ENCODE peak calls at places on chromosomes 13 and 19, in nine cellular contexts. One of them, this sample, is unnamed.

GRCh38 chr13:112350300-112350699 is 25.9 kb upstream of the SPACA7 start:
- DNase-seq in 8988T: no peak
- DNase-seq in NB4: no peak
- DNase-seq in H9: no peak
- DNase-seq in tibial artery: peak
- DNase-seq in AG08396: no peak
- DNase-seq in fibroblast of lung: no peak
- DNase-seq in mucosa of descending colon: no peak
- DNase-seq in KG1: no peak
- DNase-seq in this sample: no peak

GRCh38 chr19:41997121-41997850 is 3.3 kb upstream of the ATP1A3 start:
- DNase-seq in NB4: peak
- DNase-seq in mucosa of descending colon: peak
- DNase-seq in fibroblast of lung: peak
- DNase-seq in 8988T: peak
- DNase-seq in H9: peak
- DNase-seq in tibial artery: no peak
- DNase-seq in AG08396: peak
- DNase-seq in KG1: no peak
- DNase-seq in this sample: peak

GRCh38 chr19:3694361-3695123 is 5.7 kb downstream of the PIP5K1C start:
- DNase-seq in 8988T: no peak
- DNase-seq in H9: no peak
- DNase-seq in KG1: no peak
- DNase-seq in mucosa of descending colon: no peak
- DNase-seq in AG08396: no peak
- DNase-seq in tibial artery: no peak
- DNase-seq in fibroblast of lung: no peak
- DNase-seq in NB4: no peak
- DNase-seq in this sample: no peak

GRCh38 chr19:1980068-1980467 is 35.4 kb downstream of the BTBD2 start:
- DNase-seq in AG08396: no peak
- DNase-seq in mucosa of descending colon: no peak
- DNase-seq in KG1: no peak
- DNase-seq in NB4: no peak
- DNase-seq in tibial artery: no peak
- DNase-seq in H9: no peak
- DNase-seq in 8988T: no peak
- DNase-seq in fibroblast of lung: no peak
- DNase-seq in this sample: no peak

GRCh38 chr19:29497241-29497640 is 28.6 kb upstream of the VSTM2B start:
- DNase-seq in mucosa of descending colon: no peak
- DNase-seq in 8988T: no peak
- DNase-seq in AG08396: no peak
- DNase-seq in H9: no peak
- DNase-seq in tibial artery: peak
- DNase-seq in KG1: no peak
- DNase-seq in NB4: no peak
- DNase-seq in fibroblast of lung: no peak
- DNase-seq in this sample: no peak

GRCh38 chr19:7926021-7926726 is at the start of gene CTXN1:
- DNase-seq in tibial artery: peak
- DNase-seq in NB4: peak
- DNase-seq in KG1: no peak
- DNase-seq in fibroblast of lung: peak
- DNase-seq in mucosa of descending colon: peak
- DNase-seq in AG08396: peak
- DNase-seq in H9: peak
- DNase-seq in 8988T: peak
- DNase-seq in this sample: peak

GRCh38 chr13:35157143-35157755 is 215.2 kb downstream of the NBEA start:
- DNase-seq in tibial artery: no peak
- DNase-seq in NB4: peak
- DNase-seq in KG1: peak
- DNase-seq in 8988T: no peak
- DNase-seq in H9: no peak
- DNase-seq in mucosa of descending colon: no peak
- DNase-seq in AG08396: peak
- DNase-seq in fibroblast of lung: peak
- DNase-seq in this sample: peak

GRCh38 chr13:111902726-111903125 is 164.2 kb upstream of the SOX1 start:
- DNase-seq in NB4: no peak
- DNase-seq in fibroblast of lung: no peak
- DNase-seq in H9: peak
- DNase-seq in 8988T: no peak
- DNase-seq in mucosa of descending colon: no peak
- DNase-seq in KG1: no peak
- DNase-seq in tibial artery: peak
- DNase-seq in AG08396: no peak
- DNase-seq in this sample: no peak

GRCh38 chr19:7191946-7192691 is 102.1 kb downstream of the INSR start:
- DNase-seq in NB4: peak
- DNase-seq in KG1: no peak
- DNase-seq in AG08396: no peak
- DNase-seq in fibroblast of lung: no peak
- DNase-seq in mucosa of descending colon: no peak
- DNase-seq in 8988T: no peak
- DNase-seq in H9: no peak
- DNase-seq in tibial artery: no peak
- DNase-seq in this sample: no peak

GRCh38 chr13:49967456-49967855 is 29.4 kb upstream of the TRIM13 start:
- DNase-seq in mucosa of descending colon: no peak
- DNase-seq in KG1: no peak
- DNase-seq in tibial artery: no peak
- DNase-seq in H9: no peak
- DNase-seq in NB4: no peak
- DNase-seq in AG08396: no peak
- DNase-seq in 8988T: no peak
- DNase-seq in fibroblast of lung: no peak
- DNase-seq in this sample: no peak

GRCh38 chr13:110244926-110245325 is 62.0 kb downstream of the COL4A1 start:
- DNase-seq in KG1: no peak
- DNase-seq in tibial artery: peak
- DNase-seq in mucosa of descending colon: no peak
- DNase-seq in fibroblast of lung: no peak
- DNase-seq in 8988T: no peak
- DNase-seq in AG08396: no peak
- DNase-seq in NB4: no peak
- DNase-seq in H9: no peak
- DNase-seq in this sample: no peak

GRCh38 chr13:76879211-76879875 is 6.9 kb downstream of the KCTD12 start:
- DNase-seq in 8988T: no peak
- DNase-seq in tibial artery: peak
- DNase-seq in NB4: peak
- DNase-seq in mucosa of descending colon: peak
- DNase-seq in fibroblast of lung: peak
- DNase-seq in KG1: peak
- DNase-seq in AG08396: peak
- DNase-seq in H9: no peak
- DNase-seq in this sample: peak

GRCh38 chr19:3752492-3752891 is 9.0 kb downstream of the APBA3 start:
- DNase-seq in H9: no peak
- DNase-seq in 8988T: no peak
- DNase-seq in tibial artery: no peak
- DNase-seq in NB4: no peak
- DNase-seq in AG08396: no peak
- DNase-seq in fibroblast of lung: no peak
- DNase-seq in mucosa of descending colon: no peak
- DNase-seq in KG1: no peak
- DNase-seq in this sample: no peak

GRCh38 chr19:55289117-55289796 is 5.5 kb downstream of the BRSK1 start:
- DNase-seq in tibial artery: no peak
- DNase-seq in fibroblast of lung: no peak
- DNase-seq in mucosa of descending colon: no peak
- DNase-seq in NB4: no peak
- DNase-seq in H9: no peak
- DNase-seq in KG1: no peak
- DNase-seq in AG08396: no peak
- DNase-seq in 8988T: no peak
- DNase-seq in this sample: no peak

GRCh38 chr13:112449545-112449930 is 73.4 kb downstream of the SPACA7 start:
- DNase-seq in AG08396: no peak
- DNase-seq in tibial artery: peak
- DNase-seq in fibroblast of lung: no peak
- DNase-seq in mucosa of descending colon: no peak
- DNase-seq in NB4: no peak
- DNase-seq in KG1: no peak
- DNase-seq in 8988T: no peak
- DNase-seq in H9: peak
- DNase-seq in this sample: no peak

GRCh38 chr19:46812898-46813569 is 24.6 kb upstream of the SLC1A5 start:
- DNase-seq in mucosa of descending colon: no peak
- DNase-seq in KG1: no peak
- DNase-seq in fibroblast of lung: no peak
- DNase-seq in tibial artery: peak
- DNase-seq in NB4: no peak
- DNase-seq in AG08396: no peak
- DNase-seq in 8988T: no peak
- DNase-seq in H9: no peak
- DNase-seq in this sample: no peak

GRCh38 chr19:35558400-35559280 is 4.8 kb downstream of the ATP4A start:
- DNase-seq in mucosa of descending colon: no peak
- DNase-seq in fibroblast of lung: no peak
- DNase-seq in NB4: no peak
- DNase-seq in H9: no peak
- DNase-seq in 8988T: no peak
- DNase-seq in tibial artery: no peak
- DNase-seq in KG1: no peak
- DNase-seq in AG08396: no peak
- DNase-seq in this sample: no peak

GRCh38 chr19:8609210-8610040 is 1.1 kb downstream of the ADAMTS10 start:
- DNase-seq in AG08396: peak
- DNase-seq in H9: peak
- DNase-seq in 8988T: peak
- DNase-seq in fibroblast of lung: peak
- DNase-seq in mucosa of descending colon: peak
- DNase-seq in tibial artery: peak
- DNase-seq in KG1: peak
- DNase-seq in NB4: peak
- DNase-seq in this sample: peak

GRCh38 chr13:35470671-35471465 is 5.6 kb downstream of the MAB21L1 start:
- DNase-seq in mucosa of descending colon: peak
- DNase-seq in tibial artery: peak
- DNase-seq in fibroblast of lung: peak
- DNase-seq in H9: peak
- DNase-seq in NB4: no peak
- DNase-seq in KG1: no peak
- DNase-seq in 8988T: no peak
- DNase-seq in AG08396: peak
- DNase-seq in this sample: no peak

GRCh38 chr13:27975579-27976361 is 6.7 kb upstream of the CDX2 start:
- DNase-seq in 8988T: no peak
- DNase-seq in AG08396: no peak
- DNase-seq in NB4: no peak
- DNase-seq in KG1: no peak
- DNase-seq in H9: peak
- DNase-seq in mucosa of descending colon: peak
- DNase-seq in tibial artery: peak
- DNase-seq in fibroblast of lung: no peak
- DNase-seq in this sample: no peak

GRCh38 chr13:94967183-94968039 is 255.1 kb upstream of the SOX21 start:
- DNase-seq in AG08396: peak
- DNase-seq in KG1: no peak
- DNase-seq in tibial artery: no peak
- DNase-seq in H9: peak
- DNase-seq in fibroblast of lung: peak
- DNase-seq in 8988T: peak
- DNase-seq in NB4: peak
- DNase-seq in mucosa of descending colon: no peak
- DNase-seq in this sample: peak

GRCh38 chr13:91139232-91139631 is 208.3 kb upstream of the MIR17HG start:
- DNase-seq in H9: no peak
- DNase-seq in KG1: no peak
- DNase-seq in 8988T: no peak
- DNase-seq in mucosa of descending colon: no peak
- DNase-seq in tibial artery: no peak
- DNase-seq in AG08396: no peak
- DNase-seq in fibroblast of lung: no peak
- DNase-seq in NB4: no peak
- DNase-seq in this sample: no peak

GRCh38 chr13:112984501-112984900 is 15.5 kb downstream of the MCF2L start:
- DNase-seq in NB4: no peak
- DNase-seq in KG1: no peak
- DNase-seq in 8988T: no peak
- DNase-seq in fibroblast of lung: no peak
- DNase-seq in tibial artery: no peak
- DNase-seq in mucosa of descending colon: no peak
- DNase-seq in AG08396: no peak
- DNase-seq in H9: no peak
- DNase-seq in this sample: no peak

GRCh38 chr19:48540110-48540509 is 11.9 kb upstream of the SULT2B1 start:
- DNase-seq in 8988T: no peak
- DNase-seq in AG08396: no peak
- DNase-seq in KG1: no peak
- DNase-seq in mucosa of descending colon: no peak
- DNase-seq in tibial artery: no peak
- DNase-seq in NB4: no peak
- DNase-seq in fibroblast of lung: no peak
- DNase-seq in H9: no peak
- DNase-seq in this sample: no peak

GRCh38 chr19:18021121-18021755 is 13.3 kb downstream of the ARRDC2 start:
- DNase-seq in H9: no peak
- DNase-seq in KG1: no peak
- DNase-seq in 8988T: no peak
- DNase-seq in tibial artery: peak
- DNase-seq in fibroblast of lung: peak
- DNase-seq in AG08396: peak
- DNase-seq in mucosa of descending colon: peak
- DNase-seq in NB4: peak
- DNase-seq in this sample: peak

GRCh38 chr19:54463531-54464043 is at the start of gene LENG9:
- DNase-seq in tibial artery: peak
- DNase-seq in H9: peak
- DNase-seq in AG08396: peak
- DNase-seq in NB4: peak
- DNase-seq in 8988T: no peak
- DNase-seq in fibroblast of lung: peak
- DNase-seq in mucosa of descending colon: peak
- DNase-seq in KG1: peak
- DNase-seq in this sample: peak

GRCh38 chr13:112443191-112444000 is 67.2 kb downstream of the SPACA7 start:
- DNase-seq in fibroblast of lung: no peak
- DNase-seq in 8988T: no peak
- DNase-seq in tibial artery: no peak
- DNase-seq in mucosa of descending colon: no peak
- DNase-seq in NB4: peak
- DNase-seq in KG1: no peak
- DNase-seq in AG08396: peak
- DNase-seq in H9: peak
- DNase-seq in this sample: no peak

GRCh38 chr13:32408999-32409313 is 19.0 kb downstream of the N4BP2L1 start:
- DNase-seq in AG08396: no peak
- DNase-seq in tibial artery: no peak
- DNase-seq in mucosa of descending colon: no peak
- DNase-seq in fibroblast of lung: no peak
- DNase-seq in NB4: no peak
- DNase-seq in 8988T: no peak
- DNase-seq in KG1: no peak
- DNase-seq in H9: no peak
- DNase-seq in this sample: no peak

GRCh38 chr19:19051478-19052213 is 12.1 kb upstream of the SLC25A42 start:
- DNase-seq in fibroblast of lung: no peak
- DNase-seq in AG08396: no peak
- DNase-seq in H9: no peak
- DNase-seq in mucosa of descending colon: no peak
- DNase-seq in KG1: no peak
- DNase-seq in tibial artery: no peak
- DNase-seq in NB4: no peak
- DNase-seq in 8988T: no peak
- DNase-seq in this sample: no peak

GRCh38 chr19:29418106-29418684 is 107.6 kb upstream of the VSTM2B start:
- DNase-seq in fibroblast of lung: no peak
- DNase-seq in NB4: no peak
- DNase-seq in KG1: no peak
- DNase-seq in tibial artery: no peak
- DNase-seq in 8988T: no peak
- DNase-seq in AG08396: no peak
- DNase-seq in H9: no peak
- DNase-seq in mucosa of descending colon: no peak
- DNase-seq in this sample: no peak

GRCh38 chr13:114128624-114129522 is 3.5 kb downstream of the RASA3 start:
- DNase-seq in NB4: peak
- DNase-seq in tibial artery: peak
- DNase-seq in mucosa of descending colon: peak
- DNase-seq in KG1: peak
- DNase-seq in 8988T: peak
- DNase-seq in fibroblast of lung: peak
- DNase-seq in H9: no peak
- DNase-seq in AG08396: peak
- DNase-seq in this sample: no peak